ENCODE peak calls at places on chromosomes 12 and 14, in ten cellular contexts. H, P, C, K, S, U, J, T, Z and D are unnamed samples.

GRCh38 chr12:30134229-30134628 is 350.5 kb upstream of the TMTC1 start:
- DNase-seq in T (no peak), P (no peak), U (no peak), S (peak; percentile 18), C (no peak), Z (no peak), K (no peak), H (no peak), J (no peak), D (no peak)

GRCh38 chr12:67766370-67766769 is 117.8 kb downstream of the DYRK2 start:
- DNase-seq in P (peak; percentile 90), K (no peak), H (peak; percentile 36), T (no peak), S (peak; percentile 95), C (no peak), U (no peak), Z (no peak), J (no peak), D (no peak)

GRCh38 chr12:46386360-46386867 is 13.8 kb upstream of the SLC38A2 start:
- DNase-seq in H (no peak), Z (no peak), U (no peak), S (peak; percentile 95), C (no peak), P (peak; percentile 98), T (no peak), K (no peak), J (no peak), D (no peak)

GRCh38 chr12:48037267-48037915 is 33.1 kb upstream of the COL2A1 start:
- DNase-seq in C (no peak), H (no peak), S (no peak), Z (no peak), U (no peak), T (peak; percentile 79), K (no peak), J (no peak), P (peak; percentile 68), D (no peak)

GRCh38 chr14:21039585-21040369 is 2.4 kb upstream of the RNASE7 start:
- DNase-seq in P (peak; percentile 67), C (peak; percentile 16), H (peak; percentile 60), U (no peak), K (peak; percentile 48), J (no peak), S (peak; percentile 61), Z (no peak), T (peak; percentile 75), D (peak; percentile 19)

GRCh38 chr12:128727461-128727860 is 96.3 kb downstream of the SLC15A4 start:
- DNase-seq in Z (no peak), C (no peak), K (no peak), T (no peak), U (no peak), J (no peak), S (no peak), P (no peak), H (peak; percentile 39), D (no peak)

GRCh38 chr14:54116972-54117371 is 160.3 kb upstream of the BMP4 start:
- DNase-seq in S (peak; percentile 91), K (no peak), U (no peak), J (no peak), Z (no peak), C (no peak), P (peak; percentile 79), T (no peak), H (no peak), D (no peak)

GRCh38 chr12:66269757-66270383 is 32.4 kb upstream of the HELB start:
- DNase-seq in Z (no peak), S (peak; percentile 67), H (no peak), J (no peak), C (no peak), P (peak; percentile 65), U (no peak), K (no peak), T (peak; percentile 34), D (peak; percentile 3)

GRCh38 chr12:112664569-112664968 is 127.0 kb upstream of the RPH3A start:
- DNase-seq in T (no peak), J (no peak), C (no peak), P (peak; percentile 4), K (no peak), H (no peak), U (no peak), S (peak; percentile 16), Z (no peak), D (no peak)

GRCh38 chr12:32548691-32549412 is 130.2 kb upstream of the DNM1L start:
- DNase-seq in H (peak; percentile 21), S (peak; percentile 20), T (no peak), Z (no peak), K (no peak), C (no peak), P (peak; percentile 99), U (no peak), J (no peak), D (no peak)

GRCh38 chr14:93788557-93789365 is 476 bp upstream of the PRIMA1 start:
- DNase-seq in U (peak; percentile 47), T (peak; percentile 85), C (no peak), K (peak; percentile 78), H (no peak), S (no peak), Z (peak; percentile 85), P (no peak), J (no peak), D (peak; percentile 36)

GRCh38 chr12:15712160-15712559 is 77.0 kb downstream of the EPS8 start:
- DNase-seq in J (no peak), U (no peak), P (no peak), S (no peak), C (no peak), K (no peak), T (no peak), Z (no peak), H (no peak), D (no peak)

GRCh38 chr14:83909507-83909906 is 1620.4 kb upstream of the FLRT2 start:
- DNase-seq in Z (no peak), S (peak; percentile 1), J (no peak), P (no peak), H (no peak), T (no peak), K (no peak), U (no peak), C (no peak), D (no peak)

GRCh38 chr12:109743076-109743910 is 29.7 kb downstream of the FAM222A start:
- DNase-seq in H (no peak), U (no peak), T (no peak), C (no peak), K (peak; percentile 18), P (no peak), Z (peak; percentile 69), J (no peak), S (no peak), D (no peak)

GRCh38 chr14:104504172-104504735 is 75.3 kb upstream of the C14orf180 start:
- DNase-seq in Z (no peak), S (no peak), C (no peak), P (no peak), H (no peak), T (no peak), U (no peak), J (no peak), K (no peak), D (no peak)

GRCh38 chr14:81516941-81517797 is 16.5 kb downstream of the SEL1L start:
- DNase-seq in K (no peak), Z (no peak), P (peak; percentile 68), U (no peak), J (no peak), T (no peak), H (peak; percentile 48), C (no peak), S (peak; percentile 2), D (no peak)

GRCh38 chr12:25063873-25064598 is 115.1 kb upstream of the BCAT1 start:
- DNase-seq in S (no peak), H (no peak), Z (no peak), U (no peak), K (no peak), P (no peak), T (no peak), C (no peak), J (no peak), D (no peak)

GRCh38 chr14:49612251-49612650 is 8.2 kb downstream of the RPL36AL start:
- DNase-seq in Z (no peak), S (no peak), U (no peak), C (no peak), K (no peak), P (no peak), T (no peak), H (no peak), J (no peak), D (no peak)

GRCh38 chr12:96522283-96522682 is 32.9 kb downstream of the CFAP54 start:
- DNase-seq in S (no peak), K (no peak), H (no peak), U (no peak), T (no peak), P (no peak), J (no peak), C (no peak), Z (no peak), D (no peak)

GRCh38 chr14:51823706-51824105 is 36.7 kb upstream of the GNG2 start:
- DNase-seq in Z (no peak), J (no peak), C (no peak), S (peak; percentile 47), K (no peak), T (no peak), H (no peak), P (peak; percentile 10), U (no peak), D (no peak)

GRCh38 chr14:87834594-87834993 is 158.4 kb downstream of the GALC start:
- DNase-seq in J (no peak), P (no peak), T (no peak), C (no peak), K (no peak), H (no peak), U (no peak), Z (no peak), S (no peak), D (no peak)

GRCh38 chr12:89345830-89346740 is 6.2 kb downstream of the DUSP6 start:
- DNase-seq in K (peak; percentile 56), P (peak; percentile 64), C (peak; percentile 10), S (peak; percentile 70), H (peak; percentile 77), Z (peak; percentile 71), T (peak; percentile 71), J (no peak), U (no peak), D (no peak)

GRCh38 chr12:57340104-57340503 is 89.1 kb upstream of the STAC3 start:
- DNase-seq in T (peak; percentile 36), P (peak; percentile 76), K (peak; percentile 44), C (no peak), S (peak; percentile 12), Z (no peak), U (peak; percentile 41), J (no peak), H (peak; percentile 69), D (peak; percentile 11)

GRCh38 chr14:69318901-69319475 is 59.0 kb downstream of the GALNT16 start:
- DNase-seq in K (no peak), Z (peak; percentile 61), H (no peak), P (no peak), T (no peak), U (no peak), S (no peak), J (no peak), C (no peak), D (no peak)

GRCh38 chr14:92480856-92481255 is 32.7 kb upstream of the RIN3 start:
- DNase-seq in U (no peak), H (no peak), C (no peak), J (no peak), T (no peak), S (no peak), Z (no peak), K (no peak), P (no peak), D (no peak)

GRCh38 chr14:79137836-79138235 is 967.7 kb downstream of the NRXN3 start:
- DNase-seq in P (no peak), J (no peak), K (no peak), C (no peak), S (no peak), H (no peak), T (no peak), U (no peak), Z (no peak), D (no peak)